ENCODE peak calls at places on chromosome 3, in nine cellular contexts. T, P, K, V, D, W, E, N and B are unnamed samples.

GRCh38 chr3:29755416-29755815 is 474.5 kb downstream of the RBMS3 start:
- DNase-seq in T (no peak), P (no peak), K (no peak), V (no peak), D (no peak), W (no peak), E (no peak), N (no peak), B (no peak)

GRCh38 chr3:72282918-72283317 is 498.0 kb upstream of the PROK2 start:
- DNase-seq in T (no peak), P (no peak), K (no peak), V (no peak), D (no peak), W (no peak), E (no peak), N (no peak), B (no peak)

GRCh38 chr3:149442845-149443544 is 31.5 kb upstream of the TM4SF4 start:
- DNase-seq in T (peak), P (peak), K (peak), V (no peak), D (no peak), W (no peak), E (peak), N (no peak), B (no peak)

GRCh38 chr3:11331101-11331500 is 58.9 kb downstream of the ATG7 start:
- DNase-seq in T (peak), P (peak), K (peak), V (peak), D (no peak), W (no peak), E (no peak), N (no peak), B (no peak)

GRCh38 chr3:109994853-109995252 is 657.5 kb upstream of the DPPA4 start:
- DNase-seq in T (no peak), P (no peak), K (no peak), V (peak), D (no peak), W (no peak), E (peak), N (no peak), B (no peak)

GRCh38 chr3:120652896-120653545 is 29.0 kb downstream of the HGD start:
- DNase-seq in T (no peak), P (no peak), K (no peak), V (no peak), D (no peak), W (no peak), E (no peak), N (no peak), B (no peak)

GRCh38 chr3:98779936-98780335 is 16.8 kb downstream of the ST3GAL6 start:
- DNase-seq in T (no peak), P (peak), K (peak), V (no peak), D (peak), W (no peak), E (no peak), N (peak), B (no peak)

GRCh38 chr3:112376996-112377395 is 44.0 kb downstream of the CD200 start:
- DNase-seq in T (peak), P (peak), K (peak), V (no peak), D (no peak), W (no peak), E (no peak), N (no peak), B (no peak)

GRCh38 chr3:184629555-184630160 is 68.1 kb downstream of the EPHB3 start:
- DNase-seq in T (no peak), P (no peak), K (no peak), V (no peak), D (no peak), W (no peak), E (no peak), N (no peak), B (no peak)

GRCh38 chr3:49131040-49131439 is 1.8 kb downstream of the LAMB2 start:
- DNase-seq in T (no peak), P (no peak), K (no peak), V (no peak), D (no peak), W (no peak), E (no peak), N (no peak), B (no peak)

GRCh38 chr3:136659253-136659652 is 92.9 kb downstream of the STAG1 start:
- DNase-seq in T (peak), P (peak), K (peak), V (no peak), D (no peak), W (peak), E (no peak), N (no peak), B (no peak)

GRCh38 chr3:74409066-74409465 is 205.4 kb downstream of the CNTN3 start:
- DNase-seq in T (no peak), P (no peak), K (no peak), V (no peak), D (no peak), W (no peak), E (no peak), N (no peak), B (no peak)

GRCh38 chr3:159832024-159832423 is 156.6 kb upstream of the IL12A start:
- DNase-seq in T (no peak), P (no peak), K (no peak), V (no peak), D (no peak), W (no peak), E (no peak), N (no peak), B (no peak)

GRCh38 chr3:69642606-69643005 is 96.7 kb upstream of the MITF start:
- DNase-seq in T (no peak), P (no peak), K (no peak), V (no peak), D (no peak), W (no peak), E (no peak), N (no peak), B (no peak)

GRCh38 chr3:119420196-119420595 is 43.2 kb downstream of the TMEM39A start:
- DNase-seq in T (no peak), P (no peak), K (no peak), V (peak), D (no peak), W (no peak), E (no peak), N (no peak), B (no peak)

GRCh38 chr3:16243706-16244490 is 20.8 kb downstream of the DPH3 start:
- DNase-seq in T (peak), P (peak), K (peak), V (peak), D (no peak), W (no peak), E (no peak), N (no peak), B (no peak)

GRCh38 chr3:169260296-169260695 is 403.2 kb downstream of the MECOM start:
- DNase-seq in T (peak), P (no peak), K (no peak), V (no peak), D (no peak), W (no peak), E (no peak), N (no peak), B (no peak)

GRCh38 chr3:78666458-78666800 is 1101.4 kb downstream of the ROBO1 start:
- DNase-seq in T (peak), P (peak), K (peak), V (peak), D (no peak), W (no peak), E (no peak), N (no peak), B (no peak)

GRCh38 chr3:100169186-100169585 is 54.9 kb upstream of the FILIP1L start:
- DNase-seq in T (no peak), P (no peak), K (no peak), V (no peak), D (no peak), W (peak), E (no peak), N (no peak), B (no peak)

GRCh38 chr3:37054370-37054769 is 61.1 kb downstream of the MLH1 start:
- DNase-seq in T (peak), P (peak), K (peak), V (peak), D (no peak), W (no peak), E (peak), N (no peak), B (no peak)

GRCh38 chr3:44842376-44842775 is 19.3 kb upstream of the TMEM42 start:
- DNase-seq in T (no peak), P (peak), K (no peak), V (no peak), D (no peak), W (no peak), E (no peak), N (no peak), B (no peak)

GRCh38 chr3:17140670-17141505 is 256.1 kb downstream of the PLCL2 start:
- DNase-seq in T (peak), P (no peak), K (no peak), V (peak), D (no peak), W (no peak), E (no peak), N (no peak), B (no peak)

GRCh38 chr3:46725663-46726314 is 8.1 kb upstream of the PRSS50 start:
- DNase-seq in T (no peak), P (peak), K (peak), V (no peak), D (no peak), W (no peak), E (no peak), N (no peak), B (no peak)

GRCh38 chr3:194286747-194287146 is 64.4 kb downstream of the CPN2 start:
- DNase-seq in T (no peak), P (no peak), K (no peak), V (no peak), D (no peak), W (no peak), E (no peak), N (no peak), B (no peak)

DNA sequence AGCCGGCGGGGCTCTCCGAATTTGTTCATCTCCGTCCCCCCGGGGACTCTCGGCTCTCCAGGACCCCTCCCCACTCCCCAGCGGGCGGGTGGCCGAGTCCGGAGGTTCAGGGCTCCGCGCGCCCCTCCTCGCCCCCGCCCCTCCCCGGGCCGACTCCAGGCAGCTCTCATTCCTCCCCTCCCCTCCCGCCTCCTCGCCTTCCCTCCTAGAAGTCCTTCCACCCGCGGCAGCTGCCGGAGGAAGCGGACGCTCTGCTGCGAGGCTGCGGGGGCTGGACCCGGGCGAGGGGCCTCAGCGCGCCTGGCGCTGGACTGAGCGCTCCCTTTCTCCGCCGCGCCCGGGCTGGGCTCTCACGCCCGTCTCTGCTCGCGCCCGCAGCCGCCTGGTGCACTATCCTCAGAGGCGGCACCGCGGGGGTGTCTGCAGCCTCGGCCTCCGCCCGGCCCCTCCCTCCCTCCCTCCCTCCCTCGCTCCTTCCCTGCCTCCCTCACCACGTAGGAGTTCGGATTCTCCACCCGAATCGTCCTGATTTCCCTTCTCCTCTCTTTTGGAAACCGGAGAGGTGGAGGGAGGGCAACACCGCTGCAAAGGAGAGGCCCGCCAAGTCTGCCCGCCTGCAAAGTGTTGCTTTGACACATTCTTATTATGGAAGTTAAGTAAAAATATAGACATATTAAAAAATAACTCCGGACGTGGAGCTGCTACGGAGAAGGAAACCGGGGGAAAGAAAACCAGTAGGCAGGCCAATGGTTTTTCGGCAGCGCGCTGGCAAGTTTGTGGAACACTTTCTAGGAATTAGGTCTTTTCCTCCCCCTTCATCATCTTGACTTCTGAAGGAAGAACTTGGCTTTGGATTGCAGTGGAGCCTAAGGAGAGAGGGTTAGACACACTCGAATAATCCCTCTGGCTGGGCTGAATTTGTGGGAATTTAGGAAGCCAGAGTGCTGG is at the start of gene ROBO2:
- DNase-seq in T (peak), P (peak), K (peak), V (no peak), D (no peak), W (peak), E (no peak), N (no peak), B (peak)
- H3K27ac ChIP-seq in T (no peak), P (no peak), K (no peak), V (no peak), D (no peak), W (peak), E (no peak), N (no peak), B (no peak)

GRCh38 chr3:50269977-50270413 is 1.0 kb downstream of the SEMA3B start:
- DNase-seq in T (no peak), P (no peak), K (peak), V (peak), D (no peak), W (no peak), E (no peak), N (no peak), B (no peak)

GRCh38 chr3:50272911-50273688 is 4.2 kb downstream of the SEMA3B start:
- DNase-seq in T (peak), P (no peak), K (peak), V (peak), D (peak), W (peak), E (no peak), N (peak), B (peak)

GRCh38 chr3:50270422-50270831 is 1.5 kb downstream of the SEMA3B start:
- DNase-seq in T (no peak), P (no peak), K (peak), V (no peak), D (no peak), W (no peak), E (no peak), N (no peak), B (no peak)

GRCh38 chr3:50270841-50271240 is 1.9 kb downstream of the SEMA3B start:
- DNase-seq in T (no peak), P (no peak), K (no peak), V (no peak), D (no peak), W (no peak), E (no peak), N (no peak), B (no peak)

DNA sequence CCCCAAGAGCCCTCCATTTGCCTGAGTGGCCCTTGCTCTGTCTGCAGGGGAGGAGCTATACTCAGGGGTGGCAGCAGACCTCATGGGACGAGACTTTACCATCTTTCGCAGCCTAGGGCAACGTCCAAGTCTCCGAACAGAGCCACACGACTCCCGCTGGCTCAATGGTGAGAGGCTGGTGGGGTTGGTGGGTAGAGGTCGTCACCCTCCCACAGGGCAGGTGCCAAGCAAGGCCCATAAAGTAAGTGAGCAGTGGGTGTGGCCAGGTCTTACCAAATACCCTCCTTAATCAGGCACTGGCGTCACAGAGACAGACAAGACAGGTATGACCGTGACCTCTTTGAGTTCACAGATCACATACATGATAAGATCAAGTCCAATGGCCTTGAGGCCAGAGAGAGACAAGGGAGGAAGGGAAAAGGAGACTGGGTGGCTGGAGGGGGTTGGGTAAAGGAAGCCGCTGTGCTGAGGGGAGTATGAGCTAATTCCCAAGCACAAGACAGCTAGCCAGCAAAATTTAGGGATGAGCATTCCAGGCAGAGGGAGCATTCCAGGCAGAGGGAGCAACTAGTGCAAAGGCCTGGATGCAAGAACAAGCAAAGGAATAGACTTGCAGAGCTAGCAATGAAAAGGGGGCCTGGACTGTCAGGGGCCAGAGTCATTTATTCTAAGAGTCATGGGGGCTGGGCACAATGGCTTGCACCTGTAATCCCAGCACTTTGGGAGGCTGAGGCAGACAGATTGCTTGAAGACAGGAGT is 2.5 kb downstream of the SEMA3B start:
- DNase-seq in T (no peak), P (no peak), K (no peak), V (no peak), D (peak), W (no peak), E (no peak), N (peak), B (no peak)
- H3K9ac ChIP-seq in T (no peak), P (no peak), K (no peak), V (no peak), D (no peak), W (no peak), E (no peak), N (peak), B (no peak)

GRCh38 chr3:172078244-172078643 is 38.9 kb downstream of the FNDC3B start:
- DNase-seq in T (no peak), P (no peak), K (no peak), V (no peak), D (no peak), W (no peak), E (no peak), N (peak), B (no peak)

GRCh38 chr3:172079326-172079976 is 40.1 kb downstream of the FNDC3B start:
- DNase-seq in T (no peak), P (no peak), K (no peak), V (no peak), D (no peak), W (no peak), E (no peak), N (no peak), B (no peak)

GRCh38 chr3:172076212-172076611 is 36.8 kb downstream of the FNDC3B start:
- DNase-seq in T (no peak), P (no peak), K (no peak), V (no peak), D (no peak), W (no peak), E (no peak), N (no peak), B (no peak)

GRCh38 chr3:172078721-172079120 is 39.3 kb downstream of the FNDC3B start:
- DNase-seq in T (no peak), P (no peak), K (no peak), V (no peak), D (no peak), W (no peak), E (no peak), N (no peak), B (no peak)

DNA sequence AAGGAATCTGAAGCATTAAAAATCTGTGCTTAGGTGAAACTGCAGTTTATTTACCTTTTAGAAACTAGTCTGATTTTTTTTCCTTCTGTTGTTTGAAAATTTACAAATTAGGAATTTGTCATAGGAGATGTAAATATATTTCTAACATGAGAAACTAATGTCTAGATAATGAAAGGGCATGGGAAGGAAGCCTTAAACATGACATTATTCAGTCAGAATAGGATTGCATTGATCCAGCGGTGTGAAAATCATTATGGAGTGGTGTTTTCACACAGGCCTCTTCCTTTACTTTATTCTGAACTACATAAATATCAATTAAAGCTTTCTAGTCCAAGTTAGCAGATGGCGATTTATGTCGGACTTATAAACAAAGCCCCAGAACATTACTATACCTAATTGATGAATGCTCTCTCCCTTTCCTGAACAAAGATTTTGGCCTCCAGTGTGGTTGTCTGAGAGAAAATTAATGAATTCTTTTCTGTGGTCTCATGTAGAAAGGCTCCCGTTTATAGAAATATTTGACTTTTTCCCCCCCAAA is 37.9 kb downstream of the FNDC3B start:
- DNase-seq in T (no peak), P (no peak), K (no peak), V (no peak), D (no peak), W (no peak), E (no peak), N (no peak), B (no peak)
- H3K27ac ChIP-seq in T (no peak), P (no peak), K (no peak), V (no peak), D (no peak), W (no peak), E (no peak), N (peak), B (no peak)

DNA sequence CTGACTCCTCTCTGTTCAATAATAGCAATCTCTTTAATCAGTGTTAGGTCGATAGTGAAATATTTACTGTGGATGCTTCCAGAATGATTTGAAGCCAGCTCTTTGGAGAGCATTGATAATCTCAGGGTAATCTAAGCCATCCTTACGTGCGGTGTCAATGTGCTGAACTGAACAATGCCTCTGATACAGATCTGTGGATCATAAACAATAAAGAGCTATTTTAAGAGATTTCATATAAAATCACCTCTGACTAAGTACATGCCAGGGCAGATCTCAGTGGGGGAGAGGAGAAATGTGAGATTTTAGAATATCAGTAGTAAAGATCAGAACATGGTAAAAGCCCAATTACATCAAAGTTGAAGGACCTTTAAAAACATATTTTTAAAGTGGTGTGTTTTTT is 319.3 kb upstream of the GBE1 start:
- DNase-seq in T (no peak), P (no peak), K (no peak), V (peak), D (no peak), W (no peak), E (no peak), N (no peak), B (no peak)
- H3K9ac ChIP-seq in T (no peak), P (no peak), K (no peak), V (peak), D (no peak), W (no peak), E (no peak), N (no peak), B (no peak)

GRCh38 chr3:152785051-152785450 is 49.9 kb upstream of the P2RY1 start:
- DNase-seq in T (no peak), P (no peak), K (no peak), V (no peak), D (no peak), W (no peak), E (no peak), N (no peak), B (no peak)

GRCh38 chr3:152780553-152780952 is 54.4 kb upstream of the P2RY1 start:
- DNase-seq in T (peak), P (peak), K (no peak), V (no peak), D (no peak), W (no peak), E (no peak), N (no peak), B (no peak)

GRCh38 chr3:152778001-152778400 is 56.9 kb upstream of the P2RY1 start:
- DNase-seq in T (no peak), P (no peak), K (no peak), V (no peak), D (no peak), W (no peak), E (no peak), N (no peak), B (no peak)

DNA sequence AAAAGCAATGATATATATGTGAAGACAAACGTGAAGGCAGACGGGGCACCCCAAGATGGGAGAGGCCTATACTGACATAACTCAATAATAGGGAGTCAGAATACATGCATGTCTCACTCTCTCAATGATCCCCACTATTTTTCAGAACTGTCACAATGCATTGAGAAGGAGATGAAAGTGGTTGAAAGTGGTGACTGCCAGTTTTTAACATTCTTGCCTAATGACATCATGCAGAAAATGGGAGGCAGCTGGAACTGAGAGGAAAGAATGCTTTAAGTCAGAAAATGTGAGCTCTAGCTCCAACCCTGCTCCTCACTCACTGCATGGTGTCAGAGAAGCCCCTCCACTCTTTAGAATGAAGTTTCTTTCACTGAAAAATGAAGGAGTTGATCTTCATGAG is 55.3 kb upstream of the P2RY1 start:
- DNase-seq in T (peak), P (peak), K (no peak), V (no peak), D (no peak), W (no peak), E (no peak), N (no peak), B (no peak)
- H3K27ac ChIP-seq in T (no peak), P (no peak), K (no peak), V (no peak), D (no peak), W (no peak), E (no peak), N (no peak), B (no peak)